ENCODE peak calls at places on chromosomes 2 and 18, in nine cellular contexts. J is lower leg skin, Z is kidney glomerular epithelial cell, X is BJ, G is fibroblast of pulmonary artery, P is Karpas-422, C is hepatic stellate cell, S is right atrium auricular region, F is aorta. O is an unnamed sample.

GRCh38 chr2:186610785-186611184 is 20.9 kb downstream of the ITGAV start:
- DNase-seq in P (no peak), J (no peak), G (no peak), S (no peak), C (no peak), X (no peak), Z (no peak), F (no peak), O (no peak)

GRCh38 chr2:200962821-200963128 is 685 bp downstream of the ORC2 start:
- DNase-seq in P (no peak), F (no peak), G (no peak), J (no peak), C (no peak), S (no peak), Z (peak), X (no peak), O (no peak)

GRCh38 chr18:38481576-38481975 is 916.0 kb upstream of the CELF4 start:
- DNase-seq in F (no peak), J (no peak), G (no peak), P (no peak), C (no peak), S (no peak), X (no peak), Z (no peak), O (no peak)

GRCh38 chr2:43068730-43069517 is 157.5 kb downstream of the ZFP36L2 start:
- DNase-seq in Z (no peak), G (no peak), P (no peak), J (peak), X (no peak), F (peak), C (no peak), S (no peak), O (no peak)

GRCh38 chr2:3870222-3870621 is 166.8 kb downstream of the DCDC2C start:
- DNase-seq in P (no peak), S (no peak), C (no peak), Z (no peak), G (no peak), X (no peak), J (no peak), F (no peak), O (no peak)

GRCh38 chr2:103174711-103175110 is 412.9 kb downstream of the TMEM182 start:
- DNase-seq in F (no peak), C (no peak), J (no peak), P (no peak), S (no peak), Z (peak), G (no peak), X (no peak), O (no peak)

GRCh38 chr2:204544961-204545860 is at the start of gene PARD3B:
- DNase-seq in P (no peak), G (peak), F (peak), C (peak), J (peak), X (no peak), Z (no peak), S (peak), O (no peak)

GRCh38 chr18:79512461-79513380 is 117.0 kb downstream of the NFATC1 start:
- DNase-seq in G (no peak), F (peak), Z (no peak), J (peak), C (no peak), X (no peak), P (no peak), S (no peak), O (no peak)

GRCh38 chr2:164625378-164625971 is 4.2 kb upstream of the GRB14 start:
- DNase-seq in F (no peak), Z (peak), C (peak), G (peak), J (no peak), P (no peak), S (no peak), X (peak), O (peak)

GRCh38 chr18:25594351-25594750 is 242.4 kb upstream of the ZNF521 start:
- DNase-seq in S (no peak), G (peak), C (no peak), X (no peak), J (no peak), P (no peak), F (no peak), Z (no peak), O (peak)

O was measured in non-pigmented ciliary epithelial cell.